ENCODE peak calls at places on chromosomes 13 and 19, in six cellular contexts. One of them, this sample, is unnamed.

GRCh38 chr13:32468502-32469147 is 40.7 kb upstream of the N4BP2L1 start:
- DNase-seq in fibroblast of lung: no peak
- DNase-seq in T-helper 17 cell: no peak
- DNase-seq in BJ: no peak
- DNase-seq in pancreas: no peak
- DNase-seq in breast epithelium: no peak
- DNase-seq in this sample: no peak

GRCh38 chr19:14158276-14159023 is 22.1 kb upstream of the ASF1B start:
- DNase-seq in BJ: no peak
- DNase-seq in breast epithelium: no peak
- DNase-seq in pancreas: no peak
- DNase-seq in T-helper 17 cell: no peak
- DNase-seq in fibroblast of lung: no peak
- DNase-seq in this sample: no peak

GRCh38 chr19:1172353-1173159 is 1.5 kb downstream of the SBNO2 start:
- DNase-seq in breast epithelium: peak; percentile 81
- DNase-seq in BJ: no peak
- DNase-seq in fibroblast of lung: peak; percentile 54
- DNase-seq in T-helper 17 cell: no peak
- DNase-seq in pancreas: peak; percentile 77
- DNase-seq in this sample: no peak

GRCh38 chr19:4506449-4507149 is 11.7 kb downstream of the PLIN4 start:
- DNase-seq in breast epithelium: no peak
- DNase-seq in fibroblast of lung: peak; percentile 44
- DNase-seq in pancreas: no peak
- DNase-seq in BJ: no peak
- DNase-seq in T-helper 17 cell: no peak
- DNase-seq in this sample: no peak

GRCh38 chr19:5903502-5904301 is at the start of gene NDUFA11:
- DNase-seq in fibroblast of lung: no peak
- DNase-seq in T-helper 17 cell: peak; percentile 96
- DNase-seq in breast epithelium: peak; percentile 99
- DNase-seq in pancreas: peak; percentile 100
- DNase-seq in BJ: no peak
- DNase-seq in this sample: peak; percentile 99

GRCh38 chr13:106498158-106498557 is 37.3 kb downstream of the EFNB2 start:
- DNase-seq in breast epithelium: no peak
- DNase-seq in fibroblast of lung: no peak
- DNase-seq in T-helper 17 cell: no peak
- DNase-seq in pancreas: no peak
- DNase-seq in BJ: no peak
- DNase-seq in this sample: no peak

GRCh38 chr19:40143612-40144011 is 47.6 kb upstream of the MAP3K10 start:
- DNase-seq in T-helper 17 cell: no peak
- DNase-seq in fibroblast of lung: peak; percentile 24
- DNase-seq in breast epithelium: no peak
- DNase-seq in pancreas: no peak
- DNase-seq in BJ: no peak
- DNase-seq in this sample: no peak

GRCh38 chr19:50817941-50818858 is 5.4 kb downstream of the KLK1 start:
- DNase-seq in pancreas: peak; percentile 84
- DNase-seq in BJ: no peak
- DNase-seq in fibroblast of lung: no peak
- DNase-seq in T-helper 17 cell: peak; percentile 41
- DNase-seq in breast epithelium: no peak
- DNase-seq in this sample: no peak

GRCh38 chr13:60329221-60329983 is 67.6 kb upstream of the TDRD3 start:
- DNase-seq in pancreas: no peak
- DNase-seq in fibroblast of lung: peak; percentile 32
- DNase-seq in BJ: no peak
- DNase-seq in breast epithelium: no peak
- DNase-seq in T-helper 17 cell: no peak
- DNase-seq in this sample: no peak

GRCh38 chr13:113152894-113153809 is 5.3 kb upstream of the PROZ start:
- DNase-seq in BJ: no peak
- DNase-seq in T-helper 17 cell: no peak
- DNase-seq in fibroblast of lung: no peak
- DNase-seq in pancreas: peak; percentile 75
- DNase-seq in breast epithelium: peak; percentile 51
- DNase-seq in this sample: peak; percentile 51

GRCh38 chr19:46806651-46807050 is 18.3 kb upstream of the SLC1A5 start:
- DNase-seq in T-helper 17 cell: no peak
- DNase-seq in fibroblast of lung: no peak
- DNase-seq in BJ: no peak
- DNase-seq in pancreas: no peak
- DNase-seq in breast epithelium: no peak
- DNase-seq in this sample: no peak

GRCh38 chr13:69660155-69660554 is 447.5 kb upstream of the ATXN8OS start:
- DNase-seq in pancreas: no peak
- DNase-seq in BJ: no peak
- DNase-seq in breast epithelium: no peak
- DNase-seq in fibroblast of lung: no peak
- DNase-seq in T-helper 17 cell: no peak
- DNase-seq in this sample: no peak

GRCh38 chr13:72255908-72256307 is 388.9 kb upstream of the DACH1 start:
- DNase-seq in pancreas: no peak
- DNase-seq in BJ: no peak
- DNase-seq in breast epithelium: no peak
- DNase-seq in T-helper 17 cell: no peak
- DNase-seq in fibroblast of lung: peak; percentile 51
- DNase-seq in this sample: no peak

This sample was measured in hypothalamus.